ENCODE peak calls at places on chromosome 6, in six cellular contexts. One of them, this sample, is unnamed.

GRCh38 chr6:147035891-147036290 is 168.3 kb upstream of the STXBP5 start:
- DNase-seq in SJSA1: no peak
- DNase-seq in dorsolateral prefrontal cortex: no peak
- DNase-seq in endodermal cell: no peak
- DNase-seq in heart left ventricle: no peak
- DNase-seq in Panc1: no peak
- DNase-seq in this sample: no peak

GRCh38 chr6:141199074-141199473 is 933.7 kb upstream of the GJE1 start:
- DNase-seq in dorsolateral prefrontal cortex: no peak
- DNase-seq in endodermal cell: no peak
- DNase-seq in SJSA1: no peak
- DNase-seq in Panc1: no peak
- DNase-seq in heart left ventricle: no peak
- DNase-seq in this sample: no peak

GRCh38 chr6:77466055-77467028 is 3.1 kb upstream of the HTR1B start:
- DNase-seq in dorsolateral prefrontal cortex: no peak
- DNase-seq in heart left ventricle: peak; percentile 38
- DNase-seq in Panc1: no peak
- DNase-seq in endodermal cell: peak; percentile 87
- DNase-seq in SJSA1: no peak
- DNase-seq in this sample: no peak

GRCh38 chr6:135183532-135184440 is 2.7 kb downstream of the MYB start:
- DNase-seq in endodermal cell: peak; percentile 92
- DNase-seq in dorsolateral prefrontal cortex: no peak
- DNase-seq in Panc1: peak; percentile 62
- DNase-seq in heart left ventricle: no peak
- DNase-seq in SJSA1: no peak
- DNase-seq in this sample: no peak

GRCh38 chr6:706161-706560 is 13.2 kb upstream of the EXOC2 start:
- DNase-seq in dorsolateral prefrontal cortex: no peak
- DNase-seq in endodermal cell: no peak
- DNase-seq in heart left ventricle: no peak
- DNase-seq in SJSA1: peak; percentile 68
- DNase-seq in Panc1: no peak
- DNase-seq in this sample: no peak

GRCh38 chr6:47044418-47044817 is 2.3 kb upstream of the ADGRF1 start:
- DNase-seq in endodermal cell: no peak
- DNase-seq in heart left ventricle: no peak
- DNase-seq in dorsolateral prefrontal cortex: no peak
- DNase-seq in SJSA1: no peak
- DNase-seq in Panc1: no peak
- DNase-seq in this sample: no peak

GRCh38 chr6:10569392-10570127 is 48.4 kb downstream of the GCNT2 start:
- DNase-seq in SJSA1: no peak
- DNase-seq in heart left ventricle: no peak
- DNase-seq in dorsolateral prefrontal cortex: no peak
- DNase-seq in endodermal cell: peak; percentile 36
- DNase-seq in Panc1: no peak
- DNase-seq in this sample: no peak

GRCh38 chr6:107735906-107736635 is 88.0 kb downstream of the SCML4 start:
- DNase-seq in SJSA1: no peak
- DNase-seq in endodermal cell: no peak
- DNase-seq in Panc1: no peak
- DNase-seq in dorsolateral prefrontal cortex: no peak
- DNase-seq in heart left ventricle: no peak
- DNase-seq in this sample: no peak

GRCh38 chr6:4581468-4582420 is 194.5 kb upstream of the CDYL start:
- DNase-seq in SJSA1: peak; percentile 80
- DNase-seq in endodermal cell: peak; percentile 57
- DNase-seq in dorsolateral prefrontal cortex: no peak
- DNase-seq in Panc1: no peak
- DNase-seq in heart left ventricle: no peak
- DNase-seq in this sample: no peak

GRCh38 chr6:57216235-57217101 is 5.6 kb downstream of the RAB23 start:
- DNase-seq in dorsolateral prefrontal cortex: no peak
- DNase-seq in SJSA1: no peak
- DNase-seq in Panc1: no peak
- DNase-seq in heart left ventricle: no peak
- DNase-seq in endodermal cell: no peak
- DNase-seq in this sample: peak; percentile 86

GRCh38 chr6:131381052-131381451 is 192.0 kb upstream of the ARG1 start:
- DNase-seq in endodermal cell: no peak
- DNase-seq in Panc1: no peak
- DNase-seq in heart left ventricle: peak; percentile 65
- DNase-seq in SJSA1: no peak
- DNase-seq in dorsolateral prefrontal cortex: no peak
- DNase-seq in this sample: no peak

GRCh38 chr6:128358111-128358780 is 162.2 kb downstream of the PTPRK start:
- DNase-seq in dorsolateral prefrontal cortex: no peak
- DNase-seq in endodermal cell: no peak
- DNase-seq in heart left ventricle: no peak
- DNase-seq in Panc1: no peak
- DNase-seq in SJSA1: no peak
- DNase-seq in this sample: no peak

GRCh38 chr6:48957781-48958180 is 505.3 kb downstream of the MMUT start:
- DNase-seq in endodermal cell: no peak
- DNase-seq in dorsolateral prefrontal cortex: no peak
- DNase-seq in SJSA1: no peak
- DNase-seq in Panc1: no peak
- DNase-seq in heart left ventricle: no peak
- DNase-seq in this sample: no peak

GRCh38 chr6:100463685-100464161 is 998 bp downstream of the SIM1 start:
- DNase-seq in dorsolateral prefrontal cortex: no peak
- DNase-seq in endodermal cell: peak; percentile 63
- DNase-seq in Panc1: no peak
- DNase-seq in heart left ventricle: no peak
- DNase-seq in SJSA1: no peak
- DNase-seq in this sample: no peak

GRCh38 chr6:100464910-100465700 is at the start of gene SIM1:
- DNase-seq in dorsolateral prefrontal cortex: no peak
- DNase-seq in Panc1: no peak
- DNase-seq in heart left ventricle: peak; percentile 44
- DNase-seq in SJSA1: peak; percentile 94
- DNase-seq in endodermal cell: peak; percentile 98
- DNase-seq in this sample: no peak

GRCh38 chr6:100465701-100466409 is 1.1 kb upstream of the SIM1 start:
- DNase-seq in dorsolateral prefrontal cortex: no peak
- DNase-seq in Panc1: no peak
- DNase-seq in SJSA1: no peak
- DNase-seq in endodermal cell: peak; percentile 45
- DNase-seq in heart left ventricle: no peak
- DNase-seq in this sample: no peak

GRCh38 chr6:100462990-100463684 is 1.6 kb downstream of the SIM1 start:
- DNase-seq in heart left ventricle: no peak
- DNase-seq in SJSA1: no peak
- DNase-seq in endodermal cell: no peak
- DNase-seq in dorsolateral prefrontal cortex: no peak
- DNase-seq in Panc1: no peak
- DNase-seq in this sample: no peak

DNA sequence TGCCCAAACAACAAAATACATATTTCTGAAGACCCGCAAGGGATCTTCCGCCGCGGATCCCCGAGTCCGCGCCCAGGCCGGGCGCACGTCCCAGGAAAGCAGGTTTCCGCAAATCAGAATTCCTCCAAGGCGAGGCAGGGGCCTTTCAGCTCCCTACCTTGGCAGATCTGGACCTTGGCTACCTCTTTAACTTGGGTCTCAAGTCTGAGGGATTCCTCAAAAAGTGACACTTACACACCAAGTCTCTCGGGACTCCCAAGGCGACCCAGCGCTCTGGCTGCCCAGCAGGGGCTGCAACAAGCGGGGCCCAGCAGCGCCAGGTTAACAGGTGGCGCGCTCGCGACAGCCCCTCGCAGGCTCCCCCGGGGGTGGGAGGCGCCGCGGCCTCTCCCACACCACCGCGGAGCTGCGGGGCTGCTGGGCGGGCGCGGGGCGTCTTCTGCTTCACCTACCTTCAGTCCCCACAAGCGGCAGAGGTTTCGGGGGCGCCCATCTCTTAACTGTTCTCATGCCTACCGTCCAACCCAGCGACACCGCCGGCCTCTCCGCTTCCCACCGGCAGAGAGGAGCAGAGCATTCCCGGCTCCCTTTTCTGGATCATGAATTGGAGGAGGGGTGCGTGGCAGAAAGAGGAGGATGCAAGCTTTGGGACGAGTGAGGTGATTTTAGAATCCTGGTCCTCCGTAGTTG is 414 bp downstream of the SIM1 start:
- DNase-seq in dorsolateral prefrontal cortex: no peak
- DNase-seq in endodermal cell: peak; percentile 77
- DNase-seq in heart left ventricle: no peak
- DNase-seq in SJSA1: no peak
- DNase-seq in Panc1: no peak
- DNase-seq in this sample: no peak
- H3K27ac ChIP-seq in dorsolateral prefrontal cortex: no peak overlapping the region
- H3K27ac ChIP-seq in endodermal cell: no peak overlapping the region
- H3K27ac ChIP-seq in heart left ventricle: no peak overlapping the region
- H3K27ac ChIP-seq in SJSA1: no peak overlapping the region
- H3K27ac ChIP-seq in Panc1: no peak overlapping the region
- H3K27ac ChIP-seq in this sample: no peak overlapping the region

GRCh38 chr6:156685823-156686428 is 91.3 kb upstream of the ARID1B start:
- DNase-seq in endodermal cell: no peak
- DNase-seq in dorsolateral prefrontal cortex: no peak
- DNase-seq in Panc1: no peak
- DNase-seq in heart left ventricle: no peak
- DNase-seq in SJSA1: no peak
- DNase-seq in this sample: no peak
- H3K27ac ChIP-seq in endodermal cell: peak overlapping the region; percentile 98
- H3K27ac ChIP-seq in dorsolateral prefrontal cortex: peak overlapping the region; percentile 99
- H3K27ac ChIP-seq in Panc1: peak overlapping the region; percentile 98
- H3K27ac ChIP-seq in heart left ventricle: peak overlapping the region; percentile 96
- H3K27ac ChIP-seq in SJSA1: peak overlapping the region; percentile 97
- H3K27ac ChIP-seq in this sample: peak overlapping the region; percentile 95

GRCh38 chr6:37313698-37314097 is 40.1 kb upstream of the RNF8 start:
- DNase-seq in heart left ventricle: no peak
- DNase-seq in Panc1: no peak
- DNase-seq in SJSA1: no peak
- DNase-seq in dorsolateral prefrontal cortex: no peak
- DNase-seq in endodermal cell: no peak
- DNase-seq in this sample: no peak
- H3K27ac ChIP-seq in heart left ventricle: no peak overlapping the region
- H3K27ac ChIP-seq in Panc1: no peak overlapping the region
- H3K27ac ChIP-seq in SJSA1: no peak overlapping the region
- H3K27ac ChIP-seq in dorsolateral prefrontal cortex: no peak overlapping the region
- H3K27ac ChIP-seq in endodermal cell: no peak overlapping the region
- H3K27ac ChIP-seq in this sample: no peak overlapping the region

DNA sequence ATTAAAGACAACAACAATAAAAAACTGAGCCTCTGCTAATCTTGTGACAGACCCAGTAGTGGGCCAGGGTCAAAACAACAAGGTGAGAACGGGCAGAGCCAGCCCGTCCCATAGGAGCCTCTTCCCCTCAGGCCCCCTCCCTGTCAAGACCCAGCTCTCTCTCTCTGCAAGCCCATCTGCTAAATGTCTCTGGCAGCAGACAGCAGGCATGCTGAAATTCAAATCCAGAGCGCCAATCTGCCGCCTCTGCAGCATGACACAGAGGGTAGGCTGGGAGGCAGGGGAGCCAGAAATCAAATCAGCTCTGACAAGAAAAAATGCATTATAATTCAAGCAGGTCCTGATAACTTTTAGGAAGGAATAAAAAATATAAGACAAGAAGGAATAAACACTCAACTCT is 26.3 kb downstream of the METTL24 start:
- DNase-seq in Panc1: no peak
- DNase-seq in endodermal cell: peak; percentile 90
- DNase-seq in dorsolateral prefrontal cortex: no peak
- DNase-seq in SJSA1: no peak
- DNase-seq in heart left ventricle: peak; percentile 44
- DNase-seq in this sample: peak; percentile 76
- H3K27ac ChIP-seq in Panc1: no peak overlapping the region
- H3K27ac ChIP-seq in endodermal cell: no peak overlapping the region
- H3K27ac ChIP-seq in dorsolateral prefrontal cortex: peak overlapping the region; percentile 28
- H3K27ac ChIP-seq in SJSA1: no peak overlapping the region
- H3K27ac ChIP-seq in heart left ventricle: no peak overlapping the region
- H3K27ac ChIP-seq in this sample: peak overlapping the region; percentile 87

DNA sequence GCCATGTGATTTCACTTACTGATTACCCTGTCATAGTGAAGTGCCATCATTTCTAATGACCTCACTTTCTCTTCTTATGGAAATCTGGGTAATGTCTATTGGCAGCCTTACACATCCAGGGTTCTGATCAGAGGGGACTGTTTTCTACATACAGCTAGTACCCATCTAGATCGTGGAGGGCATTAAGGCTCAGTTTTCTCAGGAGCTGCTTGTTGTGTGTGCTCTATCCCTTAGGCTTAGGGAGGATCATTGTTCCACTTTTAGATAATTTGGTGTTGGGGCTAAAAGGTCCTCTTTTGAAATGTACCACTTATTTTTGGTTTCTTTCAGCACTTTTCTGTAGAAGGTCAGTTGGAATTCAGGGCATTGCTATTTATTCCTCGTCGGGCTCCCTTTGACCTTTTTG is 3.8 kb downstream of the HSP90AB1 start:
- DNase-seq in dorsolateral prefrontal cortex: no peak
- DNase-seq in Panc1: no peak
- DNase-seq in heart left ventricle: no peak
- DNase-seq in endodermal cell: no peak
- DNase-seq in SJSA1: no peak
- DNase-seq in this sample: no peak
- H3K27ac ChIP-seq in dorsolateral prefrontal cortex: no peak overlapping the region
- H3K27ac ChIP-seq in Panc1: peak overlapping the region; percentile 68
- H3K27ac ChIP-seq in heart left ventricle: no peak overlapping the region
- H3K27ac ChIP-seq in endodermal cell: no peak overlapping the region
- H3K27ac ChIP-seq in SJSA1: no peak overlapping the region
- H3K27ac ChIP-seq in this sample: no peak overlapping the region

GRCh38 chr6:65450451-65450850 is 256.6 kb downstream of the EYS start:
- DNase-seq in SJSA1: no peak
- DNase-seq in Panc1: no peak
- DNase-seq in dorsolateral prefrontal cortex: no peak
- DNase-seq in heart left ventricle: no peak
- DNase-seq in endodermal cell: peak; percentile 58
- DNase-seq in this sample: no peak
- H3K27ac ChIP-seq in SJSA1: no peak overlapping the region
- H3K27ac ChIP-seq in Panc1: no peak overlapping the region
- H3K27ac ChIP-seq in dorsolateral prefrontal cortex: no peak overlapping the region
- H3K27ac ChIP-seq in heart left ventricle: no peak overlapping the region
- H3K27ac ChIP-seq in endodermal cell: no peak overlapping the region
- H3K27ac ChIP-seq in this sample: no peak overlapping the region

This sample was measured in sigmoid colon.